ENCODE peak calls at places on chromosomes 3 and 15, in six cellular contexts. H, Z, O, F, R and A are unnamed samples.
A peak's percentile ranks its signal among the peaks of the same experiment; 100 is the strongest.

GRCh38 chr15:73915085-73915484 is 11.2 kb upstream of the LOXL1 start:
- DNase-seq in H (no peak), Z (no peak), O (no peak), F (no peak), R (no peak), A (no peak)

GRCh38 chr3:180433172-180433571 is 168.8 kb upstream of the TTC14 start:
- DNase-seq in H (no peak), Z (no peak), O (no peak), F (peak; percentile 77), R (peak; percentile 36), A (peak; percentile 59)

GRCh38 chr3:48567090-48567489 is 3.5 kb upstream of the UCN2 start:
- DNase-seq in H (no peak), Z (no peak), O (no peak), F (no peak), R (no peak), A (no peak)

GRCh38 chr3:179766416-179767133 is 113.7 kb downstream of the USP13 start:
- DNase-seq in H (no peak), Z (no peak), O (no peak), F (no peak), R (no peak), A (no peak)

GRCh38 chr3:111301238-111301798 is 229.7 kb downstream of the NECTIN3 start:
- DNase-seq in H (no peak), Z (no peak), O (no peak), F (no peak), R (no peak), A (no peak)

GRCh38 chr3:57555316-57555715 is 758 bp upstream of the PDE12 start:
- DNase-seq in H (peak; percentile 4), Z (no peak), O (no peak), F (no peak), R (no peak), A (no peak)

GRCh38 chr3:148924572-148924971 is 59.5 kb downstream of the CPA3 start:
- DNase-seq in H (no peak), Z (no peak), O (no peak), F (peak; percentile 30), R (peak; percentile 12), A (no peak)

GRCh38 chr15:82540984-82541431 is 751 bp upstream of the RPS17 start:
- DNase-seq in H (peak; percentile 57), Z (no peak), O (no peak), F (peak; percentile 18), R (peak; percentile 29), A (no peak)

GRCh38 chr3:73164622-73165021 is 103.2 kb downstream of the EBLN2 start:
- DNase-seq in H (no peak), Z (no peak), O (no peak), F (no peak), R (no peak), A (no peak)

GRCh38 chr3:156678216-156678615 is 3.8 kb downstream of the TIPARP start:
- DNase-seq in H (no peak), Z (no peak), O (no peak), F (no peak), R (no peak), A (no peak)

GRCh38 chr3:156675744-156676466 is 1.5 kb downstream of the TIPARP start:
- DNase-seq in H (peak; percentile 49), Z (peak; percentile 47), O (no peak), F (peak; percentile 93), R (peak; percentile 90), A (peak; percentile 68)

GRCh38 chr3:156676467-156677119 is 2.2 kb downstream of the TIPARP start:
- DNase-seq in H (peak; percentile 15), Z (no peak), O (no peak), F (peak; percentile 69), R (peak; percentile 44), A (no peak)

GRCh38 chr3:156677120-156677479 is 2.7 kb downstream of the TIPARP start:
- DNase-seq in H (no peak), Z (no peak), O (no peak), F (no peak), R (no peak), A (no peak)

DNA sequence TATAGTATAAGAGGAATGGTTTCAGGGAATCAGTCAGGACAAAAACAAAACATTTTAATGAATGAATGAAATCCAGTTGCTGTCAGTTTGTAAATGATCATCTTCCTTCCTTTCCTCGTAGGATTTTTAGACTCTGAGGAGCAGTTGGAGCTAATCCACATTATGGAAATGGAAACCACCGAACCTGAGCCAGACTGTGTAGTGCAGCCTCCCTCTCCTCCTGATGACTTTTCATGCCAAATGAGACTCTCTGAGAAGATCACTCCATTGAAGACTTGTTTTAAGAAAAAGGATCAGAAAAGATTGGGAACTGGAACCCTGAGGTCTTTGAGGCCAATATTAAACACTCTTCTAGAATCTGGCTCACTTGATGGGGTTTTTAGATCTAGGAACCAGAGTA is 3.1 kb downstream of the TIPARP start:
- DNase-seq in H (no peak), Z (no peak), O (no peak), F (no peak), R (no peak), A (no peak)
- H3K4me3 ChIP-seq in H (no peak overlapping the region), Z (no peak overlapping the region), O (peak overlapping the region; percentile 88), F (peak overlapping the region; percentile 87), R (peak overlapping the region; percentile 99), A (peak overlapping the region; percentile 80)

DNA sequence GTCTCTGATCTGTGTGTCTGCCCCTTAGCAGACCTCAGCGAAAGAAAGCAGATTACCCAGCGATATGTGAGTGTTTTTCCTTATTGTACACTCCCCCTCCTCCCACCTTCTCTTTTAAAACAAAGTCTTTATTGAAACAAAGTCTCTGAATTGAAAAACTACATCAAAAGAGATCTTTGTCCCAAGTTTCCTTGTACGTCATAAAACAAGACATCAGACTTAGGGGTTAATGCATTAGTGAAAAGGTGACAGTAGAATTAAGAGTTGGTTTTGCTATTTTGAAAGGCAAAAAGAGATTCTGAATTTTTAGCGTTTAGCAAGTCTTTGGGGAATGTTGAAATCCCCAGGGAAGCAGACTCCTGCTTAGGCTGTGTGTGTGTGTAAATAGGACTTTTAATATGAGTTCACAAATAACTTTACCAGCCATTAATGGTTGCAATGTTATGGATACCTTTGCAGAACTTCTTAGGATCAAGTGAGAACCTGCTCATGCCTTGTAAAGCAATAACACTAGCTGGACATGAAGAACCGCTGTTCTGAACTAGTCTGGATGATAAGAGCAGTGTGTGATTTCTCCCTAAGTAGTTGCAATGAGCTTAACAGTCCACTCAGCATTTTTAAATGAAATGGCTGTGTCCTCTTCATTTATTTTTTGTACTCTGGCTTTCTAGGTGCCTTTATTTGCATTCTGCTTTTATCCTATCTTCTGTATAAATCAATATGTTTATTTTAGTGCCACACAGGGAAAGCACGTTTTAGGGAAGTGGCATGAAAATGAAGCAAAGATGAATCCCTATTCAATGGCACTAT is 136.6 kb downstream of the MCTP2 start:
- DNase-seq in H (no peak), Z (no peak), O (no peak), F (no peak), R (no peak), A (no peak)
- H3K4me3 ChIP-seq in H (no peak overlapping the region), Z (no peak overlapping the region), O (no peak overlapping the region), F (no peak overlapping the region), R (no peak overlapping the region), A (no peak overlapping the region)

GRCh38 chr3:171175840-171176239 is 149.3 kb upstream of the SLC2A2 start:
- DNase-seq in H (no peak), Z (no peak), O (no peak), F (no peak), R (no peak), A (no peak)
- H3K4me3 ChIP-seq in H (no peak overlapping the region), Z (peak overlapping the region; percentile 72), O (peak overlapping the region; percentile 30), F (peak overlapping the region; percentile 19), R (no peak overlapping the region), A (no peak overlapping the region)

GRCh38 chr3:25471081-25471768 is 43.2 kb downstream of the RARB start:
- DNase-seq in H (no peak), Z (no peak), O (no peak), F (no peak), R (peak; percentile 57), A (no peak)
- H3K4me3 ChIP-seq in H (no peak overlapping the region), Z (no peak overlapping the region), O (peak overlapping the region; percentile 40), F (no peak overlapping the region), R (no peak overlapping the region), A (no peak overlapping the region)

GRCh38 chr3:194139977-194140351 is 4.0 kb downstream of the HES1 start:
- DNase-seq in H (no peak), Z (no peak), O (no peak), F (peak; percentile 54), R (no peak), A (no peak)
- H3K4me3 ChIP-seq in H (no peak overlapping the region), Z (no peak overlapping the region), O (peak overlapping the region; percentile 74), F (no peak overlapping the region), R (no peak overlapping the region), A (no peak overlapping the region)

GRCh38 chr15:45166792-45167630 is 20.8 kb downstream of the SHF start:
- DNase-seq in H (peak; percentile 78), Z (peak; percentile 94), O (peak; percentile 91), F (peak; percentile 83), R (peak; percentile 91), A (peak; percentile 39)
- H3K4me3 ChIP-seq in H (peak overlapping the region; percentile 67), Z (peak overlapping the region; percentile 69), O (peak overlapping the region; percentile 90), F (peak overlapping the region; percentile 62), R (peak overlapping the region; percentile 43), A (peak overlapping the region; percentile 58)

DNA sequence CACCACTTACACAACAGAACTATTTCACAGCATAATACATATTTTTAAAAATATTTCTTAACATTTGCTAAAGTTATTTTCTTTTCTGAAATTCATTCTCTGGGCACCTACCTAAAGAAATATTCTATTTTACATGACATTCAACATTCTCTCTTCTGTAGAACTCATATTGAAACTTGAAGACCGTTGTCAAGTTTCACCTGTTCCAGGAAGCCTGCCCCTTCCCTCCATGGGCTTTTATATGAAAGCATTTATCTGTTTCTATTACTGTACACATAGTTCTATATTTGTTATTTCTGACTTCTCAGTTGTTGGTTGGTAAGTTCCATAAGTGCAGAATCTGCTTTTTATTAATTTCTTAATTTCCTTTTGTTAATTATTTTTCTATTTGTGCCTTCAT is 204.3 kb upstream of the ALCAM start:
- DNase-seq in H (no peak), Z (no peak), O (no peak), F (no peak), R (no peak), A (no peak)
- H3K4me3 ChIP-seq in H (no peak overlapping the region), Z (no peak overlapping the region), O (no peak overlapping the region), F (no peak overlapping the region), R (no peak overlapping the region), A (no peak overlapping the region)

GRCh38 chr15:99437315-99438221 is 128.2 kb upstream of the MEF2A start:
- DNase-seq in H (no peak), Z (peak; percentile 47), O (no peak), F (no peak), R (no peak), A (no peak)
- H3K4me3 ChIP-seq in H (no peak overlapping the region), Z (no peak overlapping the region), O (no peak overlapping the region), F (no peak overlapping the region), R (no peak overlapping the region), A (no peak overlapping the region)

GRCh38 chr3:24953060-24953771 is 458.6 kb upstream of the THRB start:
- DNase-seq in H (no peak), Z (no peak), O (no peak), F (no peak), R (no peak), A (no peak)
- H3K4me3 ChIP-seq in H (no peak overlapping the region), Z (no peak overlapping the region), O (no peak overlapping the region), F (no peak overlapping the region), R (no peak overlapping the region), A (no peak overlapping the region)